ENCODE peak calls at places on chromosomes 16 and 17, in five cellular contexts. G, Q, Z, B and Y are unnamed samples.
A peak's percentile ranks its signal among the peaks of the same experiment; 100 is the strongest.

GRCh38 chr17:17820457-17821158 is 16.2 kb downstream of the SREBF1 start:
- DNase-seq in Z (no peak), B (no peak), G (no peak), Q (peak; percentile 23), Y (no peak)

GRCh38 chr17:17669081-17669850 is 12.0 kb upstream of the RAI1 start:
- DNase-seq in Q (no peak), G (no peak), B (no peak), Z (no peak), Y (no peak)

GRCh38 chr17:82434216-82434565 is 15.8 kb upstream of the OGFOD3 start:
- DNase-seq in Q (no peak), G (no peak), Z (no peak), B (no peak), Y (no peak)

GRCh38 chr16:27316038-27316680 is 2.4 kb downstream of the IL4R start:
- DNase-seq in Q (no peak), B (no peak), Z (no peak), G (no peak), Y (no peak)

GRCh38 chr17:58710948-58711552 is 18.6 kb downstream of the RAD51C start:
- DNase-seq in Q (peak; percentile 60), Z (no peak), B (peak; percentile 91), G (peak; percentile 46), Y (no peak)

GRCh38 chr17:44187131-44187899 is 543 bp downstream of the TMUB2 start:
- DNase-seq in G (no peak), Z (no peak), Q (peak; percentile 32), B (peak; percentile 25), Y (no peak)

GRCh38 chr17:82196273-82196672 is 16.4 kb downstream of the CCDC57 start:
- DNase-seq in Q (no peak), Z (no peak), G (no peak), B (no peak), Y (no peak)

GRCh38 chr17:73156166-73156840 is 8.5 kb upstream of the SSTR2 start:
- DNase-seq in Z (no peak), B (peak; percentile 73), Q (peak; percentile 59), G (peak; percentile 58), Y (peak; percentile 91)

GRCh38 chr16:49348408-49349176 is 25.0 kb upstream of the C16orf78 start:
- DNase-seq in Q (no peak), G (no peak), B (peak; percentile 5), Z (no peak), Y (peak; percentile 56)

GRCh38 chr16:19242987-19243386 is 42.5 kb upstream of the CLEC19A start:
- DNase-seq in Z (no peak), Q (no peak), B (no peak), G (no peak), Y (no peak)

GRCh38 chr17:55303701-55304145 is 39.0 kb downstream of the HLF start:
- DNase-seq in B (peak; percentile 60), Z (no peak), Q (no peak), G (no peak), Y (no peak)

GRCh38 chr17:75011788-75012319 is 616 bp upstream of the MRPL58 start:
- DNase-seq in G (no peak), Z (no peak), Q (peak; percentile 44), B (peak; percentile 69), Y (no peak)

GRCh38 chr16:472199-472504 is 46.7 kb downstream of the RAB11FIP3 start:
- DNase-seq in Q (no peak), Z (no peak), B (no peak), G (no peak), Y (no peak)

GRCh38 chr16:470418-470817 is 45.0 kb downstream of the RAB11FIP3 start:
- DNase-seq in Z (no peak), B (no peak), G (no peak), Q (no peak), Y (no peak)

GRCh38 chr16:468072-468821 is 42.8 kb downstream of the RAB11FIP3 start:
- DNase-seq in B (no peak), Q (no peak), Z (no peak), G (no peak), Y (no peak)

GRCh38 chr16:471353-472198 is 46.1 kb downstream of the RAB11FIP3 start:
- DNase-seq in G (peak; percentile 45), Q (no peak), B (no peak), Z (peak; percentile 64), Y (peak; percentile 87)

GRCh38 chr16:466651-467050 is 41.2 kb downstream of the RAB11FIP3 start:
- DNase-seq in Q (no peak), Z (no peak), G (no peak), B (no peak), Y (no peak)
- H2BK12ac ChIP-seq in Q (no peak overlapping the region), Z (no peak overlapping the region), G (no peak overlapping the region), B (no peak overlapping the region), Y (no peak overlapping the region)

GRCh38 chr17:13509561-13509960 is 92.2 kb downstream of the HS3ST3A1 start:
- DNase-seq in B (no peak), G (peak; percentile 17), Z (no peak), Q (no peak), Y (no peak)
- H2BK12ac ChIP-seq in B (no peak overlapping the region), G (no peak overlapping the region), Z (no peak overlapping the region), Q (no peak overlapping the region), Y (no peak overlapping the region)

GRCh38 chr16:70481929-70482536 is 27.6 kb downstream of the FCSK start:
- DNase-seq in B (peak; percentile 95), G (no peak), Q (peak; percentile 2), Z (no peak), Y (no peak)

GRCh38 chr16:70480127-70481105 is 26.0 kb downstream of the FCSK start:
- DNase-seq in Z (no peak), Q (no peak), B (no peak), G (no peak), Y (no peak)

GRCh38 chr16:70482624-70483023 is 28.2 kb downstream of the FCSK start:
- DNase-seq in G (no peak), B (no peak), Z (no peak), Q (no peak), Y (no peak)

GRCh38 chr16:70484867-70485266 is 30.5 kb downstream of the FCSK start:
- DNase-seq in Q (no peak), B (no peak), G (no peak), Z (no peak), Y (no peak)

GRCh38 chr16:70483426-70483825 is 29.0 kb downstream of the FCSK start:
- DNase-seq in Q (no peak), Z (no peak), B (no peak), G (no peak), Y (no peak)
- H2BK12ac ChIP-seq in Q (no peak overlapping the region), Z (no peak overlapping the region), B (no peak overlapping the region), G (no peak overlapping the region), Y (no peak overlapping the region)

DNA sequence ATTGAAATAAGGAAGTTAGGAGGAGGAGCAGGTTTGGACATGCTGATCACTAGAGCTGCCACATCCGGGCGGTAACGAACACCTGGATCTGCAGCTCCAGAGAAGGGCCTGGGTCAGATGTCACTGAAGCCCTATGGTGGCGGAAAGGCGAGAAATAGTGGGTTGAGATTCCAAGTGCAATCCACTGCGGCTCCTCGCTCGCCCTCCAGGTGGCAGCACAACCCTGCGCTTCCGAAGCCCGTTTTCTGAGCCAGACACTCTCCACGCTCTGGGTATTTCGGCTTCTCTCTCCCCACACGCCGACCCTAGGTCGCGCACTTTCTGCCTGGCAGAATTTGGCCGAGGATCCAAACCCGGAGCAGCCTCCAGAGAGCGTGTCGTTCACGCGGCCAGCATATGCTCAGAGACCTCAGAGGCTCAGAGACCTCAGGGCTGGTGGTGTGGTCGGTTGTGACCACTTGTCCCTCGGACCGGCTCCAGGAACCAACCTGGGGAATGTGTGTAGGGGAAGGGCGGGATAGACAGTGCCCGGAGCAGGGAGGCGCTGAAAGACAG is 922 bp upstream of the SLC2A4 start:
- DNase-seq in Z (peak; percentile 87), B (peak; percentile 98), G (peak; percentile 91), Q (peak; percentile 86), Y (peak; percentile 98)
- H2BK12ac ChIP-seq in Z (no peak overlapping the region), B (no peak overlapping the region), G (no peak overlapping the region), Q (no peak overlapping the region), Y (no peak overlapping the region)

DNA sequence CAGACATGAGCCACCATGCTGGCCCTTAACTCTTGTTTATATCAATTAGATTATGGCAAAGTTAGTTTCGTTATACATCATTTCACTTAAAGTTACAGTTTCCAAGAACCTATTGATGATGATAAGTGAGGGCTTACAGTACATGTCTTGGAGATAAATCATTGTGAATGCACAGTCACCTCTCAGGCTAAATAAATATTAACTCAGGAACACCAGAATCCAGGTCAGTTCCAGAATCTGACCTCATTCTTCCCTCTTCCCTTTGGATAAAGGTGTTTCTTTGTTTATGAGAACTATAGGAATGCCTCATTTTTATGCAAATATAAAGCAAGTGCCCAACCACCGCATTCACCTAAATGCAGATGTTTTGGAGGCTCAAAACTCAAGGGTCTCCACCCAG is 48.4 kb upstream of the CRYM start:
- DNase-seq in Q (no peak), G (no peak), B (no peak), Z (no peak), Y (no peak)
- H2BK12ac ChIP-seq in Q (no peak overlapping the region), G (no peak overlapping the region), B (no peak overlapping the region), Z (no peak overlapping the region), Y (no peak overlapping the region)

DNA sequence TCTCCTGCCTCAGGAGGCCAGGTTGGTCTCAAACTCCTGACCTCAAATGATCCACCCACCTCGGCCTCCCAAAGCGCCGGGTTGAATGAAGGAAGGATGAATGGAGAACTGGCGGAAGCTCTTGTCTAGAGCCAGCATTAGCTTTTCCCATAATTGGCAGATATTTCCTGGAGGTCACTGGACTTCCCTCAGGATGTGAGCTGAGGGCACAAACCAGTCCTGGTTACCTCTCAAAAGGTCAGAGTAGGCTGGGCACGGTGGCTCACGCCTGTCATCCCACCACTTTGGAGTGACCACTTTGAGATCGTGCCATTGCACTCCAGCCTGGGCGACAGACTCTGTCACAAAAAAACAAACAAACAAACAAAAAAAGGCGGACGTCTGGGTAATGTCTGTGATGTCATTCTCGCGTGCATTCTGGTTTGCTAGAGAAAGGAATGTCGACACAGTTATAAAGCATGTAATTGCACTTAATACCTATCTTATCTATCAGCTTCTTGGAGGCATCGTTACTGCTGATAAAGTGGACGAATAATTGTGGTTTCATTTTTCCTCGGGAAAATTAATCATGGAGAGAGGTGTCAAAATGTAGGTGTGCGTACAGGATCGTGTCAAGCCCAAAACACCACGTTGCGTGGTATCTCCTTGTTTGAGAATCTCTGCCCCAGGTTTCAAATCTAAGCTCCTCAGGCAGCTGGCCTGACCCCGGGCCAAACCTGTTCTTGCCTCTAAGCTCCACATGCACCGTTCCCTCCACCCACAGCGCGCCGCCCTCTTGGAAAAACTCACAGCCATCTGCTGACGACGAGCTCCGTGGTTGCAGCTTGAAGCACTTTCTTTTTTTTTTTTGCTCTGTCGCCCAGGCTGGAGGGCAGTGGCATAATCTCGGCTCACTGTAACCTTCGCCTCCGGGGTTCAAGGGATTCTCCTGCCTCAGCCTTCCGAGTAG is 6.4 kb upstream of the CRK start:
- DNase-seq in G (no peak), B (peak; percentile 91), Z (no peak), Q (peak; percentile 51), Y (no peak)
- H2BK12ac ChIP-seq in G (no peak overlapping the region), B (no peak overlapping the region), Z (no peak overlapping the region), Q (no peak overlapping the region), Y (no peak overlapping the region)